ENCODE peak calls at places on chromosomes 5 and 9, in four cellular contexts. One of them, this sample, is unnamed. For H3K4me1 and H3K36me3, the result is how much of the 10 kb centered on the place peaks cover.

GRCh38 chr9:109378316-109378715 is 57.5 kb upstream of the EPB41L4B start:
- DNase-seq in DND-41: no peak
- DNase-seq in heart right ventricle: no peak
- DNase-seq in OCI-LY7: no peak
- DNase-seq in this sample: no peak

GRCh38 chr5:122313001-122313402 is 965 bp downstream of the SNCAIP start:
- DNase-seq in DND-41: no peak
- DNase-seq in heart right ventricle: peak
- DNase-seq in OCI-LY7: no peak
- DNase-seq in this sample: no peak

GRCh38 chr5:126888180-126888579 is 111.2 kb downstream of the LMNB1 start:
- DNase-seq in DND-41: no peak
- DNase-seq in heart right ventricle: no peak
- DNase-seq in OCI-LY7: no peak
- DNase-seq in this sample: no peak

GRCh38 chr9:134597957-134598883 is 43.4 kb upstream of the COL5A1 start:
- DNase-seq in DND-41: no peak
- DNase-seq in heart right ventricle: no peak
- DNase-seq in OCI-LY7: no peak
- DNase-seq in this sample: no peak

GRCh38 chr5:107058239-107058638 is 612.5 kb downstream of the EFNA5 start:
- DNase-seq in DND-41: no peak
- DNase-seq in heart right ventricle: no peak
- DNase-seq in OCI-LY7: no peak
- DNase-seq in this sample: no peak

GRCh38 chr9:3730527-3730926 is 204.7 kb upstream of the RFX3 start:
- DNase-seq in DND-41: no peak
- DNase-seq in heart right ventricle: no peak
- DNase-seq in OCI-LY7: no peak
- DNase-seq in this sample: no peak

GRCh38 chr5:53019320-53019719 is 30.2 kb downstream of the ITGA2 start:
- DNase-seq in DND-41: no peak
- DNase-seq in heart right ventricle: no peak
- DNase-seq in OCI-LY7: no peak
- DNase-seq in this sample: no peak

GRCh38 chr9:96638606-96639364 is 16.3 kb downstream of the PRXL2C start:
- DNase-seq in DND-41: no peak
- DNase-seq in heart right ventricle: no peak
- DNase-seq in OCI-LY7: no peak
- DNase-seq in this sample: no peak

GRCh38 chr5:2038337-2039179 is 155.8 kb upstream of the IRX4 start:
- DNase-seq in DND-41: peak
- DNase-seq in heart right ventricle: peak
- DNase-seq in OCI-LY7: peak
- DNase-seq in this sample: no peak

GRCh38 chr9:134936762-134937555 is 19.2 kb upstream of the FCN1 start:
- DNase-seq in DND-41: no peak
- DNase-seq in heart right ventricle: no peak
- DNase-seq in OCI-LY7: peak
- DNase-seq in this sample: no peak

GRCh38 chr5:104367978-104368377 is 805.4 kb upstream of the NUDT12 start:
- DNase-seq in DND-41: no peak
- DNase-seq in heart right ventricle: no peak
- DNase-seq in OCI-LY7: no peak
- DNase-seq in this sample: no peak

GRCh38 chr9:127555830-127556820 is 56.0 kb upstream of the STXBP1 start:
- DNase-seq in DND-41: peak
- DNase-seq in heart right ventricle: peak
- DNase-seq in OCI-LY7: no peak
- DNase-seq in this sample: peak

GRCh38 chr5:171647043-171647899 is 138.3 kb upstream of the SMIM23 start:
- DNase-seq in DND-41: peak
- DNase-seq in heart right ventricle: no peak
- DNase-seq in OCI-LY7: no peak
- DNase-seq in this sample: no peak

GRCh38 chr5:96752341-96753016 is 55.3 kb downstream of the ERAP1 start:
- DNase-seq in DND-41: peak
- DNase-seq in heart right ventricle: no peak
- DNase-seq in OCI-LY7: peak
- DNase-seq in this sample: no peak

GRCh38 chr9:38467404-38467803 is 43.1 kb upstream of the IGFBPL1 start:
- DNase-seq in DND-41: no peak
- DNase-seq in heart right ventricle: no peak
- DNase-seq in OCI-LY7: no peak
- DNase-seq in this sample: no peak

GRCh38 chr5:76641514-76642120 is 18.4 kb upstream of the F2RL2 start:
- DNase-seq in DND-41: peak
- DNase-seq in heart right ventricle: no peak
- DNase-seq in OCI-LY7: peak
- DNase-seq in this sample: no peak

GRCh38 chr9:79224672-79225433 is 346.9 kb upstream of the TLE4 start:
- DNase-seq in DND-41: no peak
- DNase-seq in heart right ventricle: no peak
- DNase-seq in OCI-LY7: no peak
- DNase-seq in this sample: no peak

GRCh38 chr5:128213340-128213739 is 129.8 kb downstream of the SLC12A2 start:
- DNase-seq in DND-41: peak
- DNase-seq in heart right ventricle: no peak
- DNase-seq in OCI-LY7: peak
- DNase-seq in this sample: no peak

GRCh38 chr5:145903113-145903512 is 30.3 kb upstream of the GRXCR2 start:
- DNase-seq in DND-41: no peak
- DNase-seq in heart right ventricle: no peak
- DNase-seq in OCI-LY7: peak
- DNase-seq in this sample: no peak

GRCh38 chr5:17056056-17056690 is 120.1 kb upstream of the MYO10 start:
- DNase-seq in DND-41: no peak
- DNase-seq in heart right ventricle: no peak
- DNase-seq in OCI-LY7: no peak
- DNase-seq in this sample: no peak

GRCh38 chr5:84360056-84360455 is 24.6 kb downstream of the EDIL3 start:
- DNase-seq in DND-41: no peak
- DNase-seq in heart right ventricle: no peak
- DNase-seq in OCI-LY7: no peak
- DNase-seq in this sample: no peak

GRCh38 chr9:81628897-81629296 is 60.5 kb downstream of the TLE1 start:
- DNase-seq in DND-41: no peak
- DNase-seq in heart right ventricle: no peak
- DNase-seq in OCI-LY7: no peak
- DNase-seq in this sample: no peak

GRCh38 chr5:143244000-143244736 is 159.3 kb downstream of the NR3C1 start:
- DNase-seq in DND-41: no peak
- DNase-seq in heart right ventricle: no peak
- DNase-seq in OCI-LY7: no peak
- DNase-seq in this sample: peak

GRCh38 chr9:97900738-97901565 is 21.3 kb downstream of the TRMO start:
- DNase-seq in DND-41: peak
- DNase-seq in heart right ventricle: no peak
- DNase-seq in OCI-LY7: peak
- DNase-seq in this sample: no peak

GRCh38 chr5:140109050-140109817 is 4.7 kb upstream of the PURA start:
- DNase-seq in DND-41: no peak
- DNase-seq in heart right ventricle: no peak
- DNase-seq in OCI-LY7: no peak
- DNase-seq in this sample: no peak

GRCh38 chr5:154166901-154167791 is 23.4 kb upstream of the GALNT10 start:
- DNase-seq in DND-41: no peak
- DNase-seq in heart right ventricle: no peak
- DNase-seq in OCI-LY7: no peak
- DNase-seq in this sample: no peak

GRCh38 chr5:133811168-133811567 is 157.3 kb downstream of the C5orf15 start:
- DNase-seq in DND-41: no peak
- DNase-seq in heart right ventricle: no peak
- DNase-seq in OCI-LY7: no peak
- DNase-seq in this sample: no peak

GRCh38 chr9:22657713-22658112 is 211.1 kb downstream of the DMRTA1 start:
- DNase-seq in DND-41: no peak
- DNase-seq in heart right ventricle: no peak
- DNase-seq in OCI-LY7: no peak
- DNase-seq in this sample: no peak

GRCh38 chr5:81232449-81233079 is 558 bp upstream of the CKMT2 start:
- DNase-seq in DND-41: no peak
- DNase-seq in heart right ventricle: peak
- DNase-seq in OCI-LY7: no peak
- DNase-seq in this sample: peak

GRCh38 chr5:73093943-73094342 is 26.4 kb upstream of the TMEM171 start:
- DNase-seq in DND-41: no peak
- DNase-seq in heart right ventricle: no peak
- DNase-seq in OCI-LY7: no peak
- DNase-seq in this sample: no peak

GRCh38 chr5:164002653-164003052 is 497.2 kb downstream of the MAT2B start:
- DNase-seq in DND-41: no peak
- DNase-seq in heart right ventricle: no peak
- DNase-seq in OCI-LY7: no peak
- DNase-seq in this sample: no peak

GRCh38 chr9:126916909-126917308 is 2.3 kb downstream of the RALGPS1 start:
- DNase-seq in DND-41: no peak
- DNase-seq in heart right ventricle: no peak
- DNase-seq in OCI-LY7: peak
- DNase-seq in this sample: no peak

GRCh38 chr5:128587275-128587674 is 49.2 kb upstream of the FBN2 start:
- DNase-seq in DND-41: no peak
- DNase-seq in heart right ventricle: no peak
- DNase-seq in OCI-LY7: no peak
- DNase-seq in this sample: no peak

GRCh38 chr5:142032747-142033631 is 20.2 kb upstream of the GNPDA1 start:
- DNase-seq in DND-41: no peak
- DNase-seq in heart right ventricle: no peak
- DNase-seq in OCI-LY7: no peak
- DNase-seq in this sample: no peak

DNA sequence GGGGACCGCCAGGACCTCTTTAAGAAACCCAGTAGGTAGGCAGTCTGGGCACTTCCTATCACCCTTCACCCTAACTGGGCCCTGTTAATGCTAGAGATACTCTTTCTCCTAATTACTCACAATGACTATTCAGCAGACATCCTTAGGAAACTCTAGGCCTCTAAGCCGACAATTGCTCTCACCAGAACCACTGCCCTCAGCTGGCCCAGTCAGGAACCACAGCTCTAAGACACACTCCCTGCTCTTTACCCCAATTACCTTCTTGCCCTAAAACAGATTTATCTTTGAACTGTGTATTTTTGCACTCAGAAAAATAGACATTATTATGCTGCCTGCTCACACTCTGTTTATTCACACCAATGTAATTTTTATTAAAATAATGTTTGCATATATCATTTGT is 432.6 kb upstream of the SLC30A5 start:
- DNase-seq in DND-41: peak
- DNase-seq in heart right ventricle: no peak
- DNase-seq in OCI-LY7: peak
- DNase-seq in this sample: no peak
- TF ChIP-seq CTCF in DND-41: peak
- TF ChIP-seq CTCF in heart right ventricle: peak
- TF ChIP-seq CTCF in OCI-LY7: peak
- TF ChIP-seq CTCF in this sample: peak

DNA sequence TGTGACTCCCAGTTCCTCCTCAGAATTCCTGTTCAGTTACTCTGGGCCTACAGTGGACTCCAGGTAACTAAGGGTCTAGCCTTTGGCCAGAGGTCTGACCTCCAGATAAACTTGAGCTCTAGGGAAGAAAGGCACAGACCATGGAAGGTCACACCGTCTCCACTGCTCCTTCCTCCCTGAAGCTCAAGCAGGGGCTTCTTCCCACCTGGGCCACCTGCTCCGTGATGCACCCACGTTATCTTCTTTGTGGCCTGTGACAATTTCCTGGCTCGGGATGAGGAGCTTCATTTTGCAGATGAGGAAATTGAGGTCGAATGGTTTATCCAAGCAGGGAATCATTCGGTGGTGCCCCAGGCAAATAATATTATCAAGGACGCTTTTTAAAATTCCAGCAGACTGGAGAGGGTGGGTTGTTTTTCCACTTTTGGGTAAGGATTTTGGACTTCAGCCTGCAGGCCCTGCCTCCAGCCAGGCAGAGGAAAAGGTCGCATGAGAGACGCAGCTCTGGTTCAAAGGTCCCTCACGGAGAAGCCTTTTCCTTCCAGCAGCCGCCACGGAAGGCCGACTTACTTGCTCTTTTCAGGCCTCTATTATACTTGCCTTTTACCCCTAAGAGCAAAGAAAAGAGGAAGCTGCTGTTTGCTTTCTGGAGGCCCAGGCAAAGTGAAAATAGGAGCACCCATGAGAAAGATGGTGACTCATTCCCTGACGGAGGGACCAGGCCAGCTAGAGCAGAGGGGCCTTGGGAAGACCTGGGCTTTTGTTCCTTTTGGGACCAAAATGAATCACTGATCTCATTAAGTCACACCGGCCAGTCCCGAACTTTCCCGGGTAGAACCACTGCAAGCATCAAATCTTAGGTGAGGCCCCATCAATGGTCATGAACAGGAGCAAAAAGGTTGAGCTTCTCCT is 22.8 kb upstream of the DUSP1 start:
- DNase-seq in DND-41: no peak
- DNase-seq in heart right ventricle: no peak
- DNase-seq in OCI-LY7: no peak
- DNase-seq in this sample: no peak
- H3K4me1 ChIP-seq in DND-41: under half
- H3K4me1 ChIP-seq in heart right ventricle: under half
- H3K4me1 ChIP-seq in OCI-LY7: under half
- H3K4me1 ChIP-seq in this sample: under half

DNA sequence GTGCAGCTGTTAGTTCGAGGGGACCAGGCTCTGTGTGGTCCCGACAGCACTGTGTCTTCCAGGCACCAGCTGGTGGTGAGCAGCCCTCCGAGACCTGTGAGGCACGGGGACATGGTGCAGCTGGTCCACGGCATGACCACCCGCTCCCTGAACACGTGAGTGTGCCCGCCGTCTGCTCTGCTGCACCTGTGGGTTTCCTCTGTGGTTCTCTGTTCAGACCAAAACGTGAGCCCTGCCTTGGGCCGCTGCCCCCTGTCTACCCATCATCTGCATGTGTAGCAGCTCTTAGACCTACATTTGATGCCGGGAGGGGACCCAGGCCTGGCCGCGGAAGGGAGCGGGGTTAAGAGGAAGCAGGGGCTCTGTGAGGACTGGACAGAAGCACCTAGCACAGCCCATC is 10.5 kb downstream of the POMT1 start:
- DNase-seq in DND-41: no peak
- DNase-seq in heart right ventricle: no peak
- DNase-seq in OCI-LY7: peak
- DNase-seq in this sample: no peak
- H3K36me3 ChIP-seq in DND-41: half or more
- H3K36me3 ChIP-seq in heart right ventricle: under half
- H3K36me3 ChIP-seq in OCI-LY7: half or more
- H3K36me3 ChIP-seq in this sample: half or more

GRCh38 chr9:2336055-2336454 is 285.5 kb upstream of the VLDLR start:
- DNase-seq in DND-41: no peak
- DNase-seq in heart right ventricle: no peak
- DNase-seq in OCI-LY7: no peak
- DNase-seq in this sample: no peak
- TF ChIP-seq CTCF in DND-41: peak
- TF ChIP-seq CTCF in heart right ventricle: peak
- TF ChIP-seq CTCF in OCI-LY7: peak
- TF ChIP-seq CTCF in this sample: no peak

This sample was measured in thoracic aorta.